ENCODE peak calls at places on chromosomes 11 and 22, in seven cellular contexts. J is endothelial cell, H is brain microvascular endothelial cell, S is type B pancreatic cell, P is AG04450, M is fibroblast of the aortic adventitia, C is AG10803. X is an unnamed sample.
A peak's percentile ranks its signal among the peaks of the same experiment; 100 is the strongest.

GRCh38 chr11:59135648-59136461 is 6.8 kb upstream of the FAM111A start:
- DNase-seq in J (peak; percentile 93), H (peak; percentile 71), S (peak; percentile 89), P (peak; percentile 39), M (peak; percentile 72), C (peak; percentile 70), X (peak; percentile 94)

GRCh38 chr22:19823638-19824196 is 31.0 kb downstream of the GNB1L start:
- DNase-seq in J (no peak), H (no peak), S (peak; percentile 62), P (no peak), M (no peak), C (no peak), X (peak; percentile 74)

GRCh38 chr11:120168960-120169681 is 31.2 kb upstream of the TRIM29 start:
- DNase-seq in J (peak; percentile 93), H (peak; percentile 42), S (peak; percentile 91), P (no peak), M (peak; percentile 48), C (peak; percentile 34), X (peak; percentile 91)

GRCh38 chr22:19734837-19735382 is 11.6 kb downstream of the GP1BB start:
- DNase-seq in J (no peak), H (no peak), S (no peak), P (no peak), M (no peak), C (no peak), X (no peak)

GRCh38 chr11:19836666-19837065 is 124.0 kb downstream of the NAV2 start:
- DNase-seq in J (no peak), H (no peak), S (no peak), P (no peak), M (no peak), C (no peak), X (no peak)

GRCh38 chr11:9569588-9570164 is 3.8 kb upstream of the WEE1 start:
- DNase-seq in J (no peak), H (no peak), S (no peak), P (no peak), M (no peak), C (no peak), X (no peak)

GRCh38 chr11:96168623-96169022 is 174.4 kb downstream of the MAML2 start:
- DNase-seq in J (no peak), H (peak; percentile 85), S (no peak), P (peak; percentile 77), M (peak; percentile 95), C (peak; percentile 96), X (no peak)

GRCh38 chr11:77542296-77542695 is 47.5 kb upstream of the AQP11 start:
- DNase-seq in J (no peak), H (peak; percentile 45), S (no peak), P (no peak), M (peak; percentile 43), C (peak; percentile 52), X (no peak)

GRCh38 chr11:33773399-33774355 is 643 bp downstream of the FBXO3 start:
- DNase-seq in J (no peak), H (no peak), S (no peak), P (no peak), M (peak; percentile 12), C (no peak), X (peak; percentile 85)

GRCh38 chr11:118894192-118894591 is 10.5 kb downstream of the CXCR5 start:
- DNase-seq in J (no peak), H (no peak), S (no peak), P (no peak), M (no peak), C (no peak), X (no peak)

GRCh38 chr11:2166091-2166851 is 5.3 kb upstream of the INS start:
- DNase-seq in J (peak; percentile 61), H (no peak), S (no peak), P (no peak), M (no peak), C (no peak), X (no peak)

GRCh38 chr11:81224396-81224795 is 1509.3 kb downstream of the FAM181B start:
- DNase-seq in J (no peak), H (peak; percentile 74), S (no peak), P (no peak), M (no peak), C (no peak), X (no peak)

GRCh38 chr11:36012410-36012809 is 68.5 kb downstream of the LDLRAD3 start:
- DNase-seq in J (no peak), H (peak; percentile 61), S (no peak), P (no peak), M (peak; percentile 62), C (peak; percentile 20), X (no peak)

GRCh38 chr11:120244476-120244875 is 4.5 kb downstream of the POU2F3 start:
- DNase-seq in J (no peak), H (no peak), S (no peak), P (no peak), M (peak; percentile 27), C (peak; percentile 7), X (no peak)

GRCh38 chr11:627273-627585 is 248 bp upstream of the SCT start:
- DNase-seq in J (no peak), H (no peak), S (no peak), P (no peak), M (no peak), C (no peak), X (no peak)

GRCh38 chr11:626475-627272 is at the start of gene SCT:
- DNase-seq in J (no peak), H (no peak), S (no peak), P (no peak), M (no peak), C (no peak), X (no peak)

GRCh38 chr11:628056-628455 is 1.1 kb upstream of the SCT start:
- DNase-seq in J (no peak), H (no peak), S (no peak), P (no peak), M (no peak), C (no peak), X (no peak)

GRCh38 chr11:630871-631270 is 3.9 kb upstream of the SCT start:
- DNase-seq in J (no peak), H (no peak), S (no peak), P (no peak), M (no peak), C (no peak), X (no peak)

DNA sequence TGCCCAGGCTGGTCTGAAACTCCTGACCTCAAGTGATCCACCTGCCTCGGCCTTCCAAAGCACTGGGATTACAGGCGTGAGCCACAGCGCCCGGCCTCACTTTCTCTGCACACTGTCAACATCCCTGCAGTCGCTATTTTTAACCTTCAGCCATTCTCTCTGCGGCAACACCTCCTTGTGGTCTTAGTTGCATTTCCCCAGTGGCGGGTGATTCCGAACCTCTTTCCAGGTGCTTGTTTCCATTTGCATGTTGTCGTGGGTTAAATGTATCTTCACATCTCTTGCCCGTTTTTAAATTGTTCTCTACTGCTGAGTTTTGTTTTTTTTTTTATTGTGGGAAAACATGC is 2.2 kb upstream of the SCT start:
- DNase-seq in J (no peak), H (no peak), S (no peak), P (no peak), M (no peak), C (no peak), X (no peak)
- TF ChIP-seq CTCF in J (no peak), H (peak; percentile 17), S (no peak), P (no peak), M (no peak), C (no peak), X (no peak)

DNA sequence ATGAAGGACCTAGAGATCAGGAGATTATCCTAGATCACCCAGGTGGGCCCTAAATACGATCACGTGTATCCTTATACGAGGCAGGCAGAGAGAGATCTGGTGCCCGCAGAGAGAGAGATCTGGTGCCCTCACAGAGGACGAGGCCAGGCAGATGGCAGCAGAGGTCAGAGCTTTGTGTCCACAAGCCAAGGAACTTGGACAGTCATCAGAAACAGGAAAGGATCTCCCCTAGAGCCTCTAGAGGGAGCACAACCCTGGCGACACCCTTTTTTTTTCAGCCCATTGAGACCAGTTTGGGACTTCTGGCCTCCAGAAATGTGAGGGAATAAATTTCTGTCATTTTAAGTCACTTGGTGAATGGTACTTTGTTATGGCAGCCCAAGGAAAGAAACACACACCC is 25.5 kb upstream of the TIMP3 start:
- DNase-seq in J (no peak), H (no peak), S (no peak), P (no peak), M (no peak), C (no peak), X (no peak)
- TF ChIP-seq CTCF in J (no peak), H (peak; percentile 65), S (peak; percentile 59), P (peak; percentile 37), M (peak; percentile 34), C (peak; percentile 49), X (peak; percentile 32)

GRCh38 chr11:69704508-69705245 is 855 bp upstream of the FGF19 start:
- DNase-seq in J (peak; percentile 64), H (no peak), S (peak; percentile 84), P (no peak), M (no peak), C (no peak), X (no peak)
- TF ChIP-seq CTCF in J (peak; percentile 56), H (peak; percentile 61), S (peak; percentile 74), P (peak; percentile 55), M (peak; percentile 46), C (peak; percentile 17), X (peak; percentile 86)

GRCh38 chr22:29195964-29196666 is 9.6 kb upstream of the EMID1 start:
- DNase-seq in J (no peak), H (no peak), S (no peak), P (no peak), M (no peak), C (no peak), X (no peak)

GRCh38 chr22:29195118-29195963 is 10.4 kb upstream of the EMID1 start:
- DNase-seq in J (no peak), H (no peak), S (no peak), P (no peak), M (no peak), C (no peak), X (no peak)

GRCh38 chr22:29190915-29191314 is 14.8 kb upstream of the EMID1 start:
- DNase-seq in J (no peak), H (no peak), S (no peak), P (no peak), M (no peak), C (peak; percentile 58), X (no peak)

GRCh38 chr22:29197096-29197495 is 8.6 kb upstream of the EMID1 start:
- DNase-seq in J (no peak), H (no peak), S (no peak), P (no peak), M (peak; percentile 7), C (no peak), X (no peak)

GRCh38 chr22:29194269-29194668 is 11.4 kb upstream of the EMID1 start:
- DNase-seq in J (no peak), H (no peak), S (no peak), P (no peak), M (no peak), C (no peak), X (no peak)
- TF ChIP-seq CTCF in J (peak; percentile 55), H (no peak), S (peak; percentile 65), P (peak; percentile 11), M (no peak), C (peak; percentile 17), X (no peak)

GRCh38 chr11:74466916-74467885 is at the start of gene KCNE3:
- DNase-seq in J (peak; percentile 50), H (no peak), S (no peak), P (no peak), M (peak; percentile 12), C (peak; percentile 23), X (no peak)
- TF ChIP-seq CTCF in J (no peak), H (no peak), S (no peak), P (no peak), M (no peak), C (no peak), X (no peak)

GRCh38 chr11:30049214-30049613 is 32.4 kb upstream of the KCNA4 start:
- DNase-seq in J (no peak), H (no peak), S (no peak), P (no peak), M (no peak), C (no peak), X (no peak)
- TF ChIP-seq CTCF in J (no peak), H (no peak), S (peak; percentile 18), P (no peak), M (no peak), C (no peak), X (no peak)